ENCODE peak calls at places on chromosomes 6 and 20, in seven cellular contexts. W is CD8-positive, alpha-beta memory T cell; L is stromal cell of bone marrow; M is posterior cingulate gyrus; F is stimulated activated CD4-positive, alpha-beta T cell treated with anti-CD3 and anti-CD28 coated beads, Interleukin-4, amount 100 ng/mL, for 1 hour; H is LoVo; U is endothelial cell. C is an unnamed sample.

GRCh38 chr20:46651091-46651962 is at the start of gene SLC13A3:
- DNase-seq in F (no peak), H (no peak), W (no peak), M (peak; percentile 51), U (peak; percentile 30), L (no peak), C (no peak)

GRCh38 chr20:44683263-44684046 is 31.7 kb upstream of the CCN5 start:
- DNase-seq in M (peak; percentile 62), F (peak; percentile 57), W (peak; percentile 18), U (peak; percentile 75), H (peak; percentile 67), L (no peak), C (peak; percentile 83)

GRCh38 chr6:105553174-105553573 is 150.3 kb upstream of the PREP start:
- DNase-seq in F (no peak), L (no peak), W (no peak), U (no peak), H (peak; percentile 85), M (no peak), C (no peak)

GRCh38 chr6:73942581-73942980 is 246.6 kb downstream of the CD109 start:
- DNase-seq in M (no peak), H (peak; percentile 26), F (no peak), U (no peak), L (no peak), W (no peak), C (no peak)

GRCh38 chr20:21514553-21515251 is 838 bp upstream of the NKX2-2 start:
- DNase-seq in W (no peak), M (no peak), F (no peak), U (no peak), H (no peak), L (no peak), C (peak; percentile 63)

GRCh38 chr20:19620471-19620870 is 137.6 kb upstream of the RIN2 start:
- DNase-seq in F (no peak), H (no peak), W (no peak), L (no peak), M (no peak), U (no peak), C (no peak)

GRCh38 chr6:131660195-131660594 is 23.1 kb downstream of the ENPP3 start:
- DNase-seq in U (no peak), F (no peak), L (no peak), M (no peak), W (no peak), H (peak; percentile 19), C (no peak)

GRCh38 chr6:90249044-90249443 is 47.6 kb downstream of the BACH2 start:
- DNase-seq in F (no peak), H (no peak), W (no peak), M (no peak), U (no peak), L (peak; percentile 12), C (no peak)

GRCh38 chr6:118768904-118769325 is 117.5 kb upstream of the CEP85L start:
- DNase-seq in M (no peak), F (no peak), U (no peak), W (no peak), L (no peak), H (no peak), C (no peak)

GRCh38 chr6:118705799-118706481 is 54.5 kb upstream of the CEP85L start:
- DNase-seq in L (no peak), M (no peak), W (no peak), U (no peak), F (peak; percentile 8), H (no peak), C (no peak)

GRCh38 chr6:29967379-29968010 is 25.2 kb downstream of the HLA-A start:
- DNase-seq in M (no peak), H (peak; percentile 80), L (no peak), W (no peak), U (no peak), F (no peak), C (no peak)

GRCh38 chr20:52972965-52973819 is 1.0 kb downstream of the TSHZ2 start:
- DNase-seq in W (no peak), H (no peak), L (no peak), U (peak; percentile 21), M (no peak), F (peak; percentile 51), C (no peak)

GRCh38 chr6:125886914-125887313 is 69.7 kb upstream of the HINT3 start:
- DNase-seq in L (no peak), U (no peak), F (no peak), H (no peak), W (no peak), M (no peak), C (no peak)

GRCh38 chr6:108526739-108527174 is 34.0 kb upstream of the FOXO3 start:
- DNase-seq in U (no peak), M (no peak), H (peak; percentile 54), F (no peak), W (no peak), L (peak; percentile 25), C (peak; percentile 38)

GRCh38 chr6:117930645-117931044 is 23.6 kb downstream of the SLC35F1 start:
- DNase-seq in U (no peak), F (no peak), M (no peak), L (no peak), H (no peak), W (no peak), C (no peak)

GRCh38 chr20:9966966-9967365 is 67.8 kb upstream of the ANKEF1 start:
- DNase-seq in U (no peak), L (no peak), F (no peak), M (no peak), W (no peak), H (no peak), C (no peak)

GRCh38 chr6:73002588-73002987 is 222.7 kb downstream of the KHDC1L start:
- DNase-seq in U (no peak), L (no peak), H (no peak), M (no peak), W (no peak), F (no peak), C (no peak)

GRCh38 chr6:21265264-21266044 is 328.1 kb upstream of the SOX4 start:
- DNase-seq in F (no peak), M (no peak), L (no peak), U (no peak), W (no peak), H (no peak), C (no peak)

GRCh38 chr6:21726676-21727075 is 133.1 kb downstream of the SOX4 start:
- DNase-seq in U (no peak), H (no peak), L (no peak), F (no peak), M (no peak), W (no peak), C (no peak)